ENCODE peak calls at places on chromosomes 11 and 22, in four cellular contexts. One of them, this sample, is unnamed.

GRCh38 chr11:7967097-7967496 is 1.9 kb upstream of the NLRP10 start:
- DNase-seq in endodermal cell: no peak
- DNase-seq in Panc1: no peak
- DNase-seq in fibroblast of villous mesenchyme: no peak
- DNase-seq in this sample: peak

GRCh38 chr11:2295971-2296912 is 5.5 kb downstream of the C11orf21 start:
- DNase-seq in Panc1: no peak
- DNase-seq in fibroblast of villous mesenchyme: no peak
- DNase-seq in endodermal cell: peak
- DNase-seq in this sample: no peak

GRCh38 chr11:26510756-26511155 is 61.3 kb downstream of the MUC15 start:
- DNase-seq in Panc1: no peak
- DNase-seq in fibroblast of villous mesenchyme: no peak
- DNase-seq in endodermal cell: no peak
- DNase-seq in this sample: no peak

GRCh38 chr22:35997438-35997837 is 31.2 kb downstream of the RBFOX2 start:
- DNase-seq in endodermal cell: no peak
- DNase-seq in fibroblast of villous mesenchyme: peak
- DNase-seq in Panc1: no peak
- DNase-seq in this sample: no peak

GRCh38 chr11:69493931-69494821 is 12.7 kb downstream of the LINC01488 start:
- DNase-seq in fibroblast of villous mesenchyme: no peak
- DNase-seq in Panc1: no peak
- DNase-seq in endodermal cell: no peak
- DNase-seq in this sample: no peak

GRCh38 chr11:80330302-80330701 is 889.5 kb upstream of the TENM4 start:
- DNase-seq in Panc1: no peak
- DNase-seq in fibroblast of villous mesenchyme: peak
- DNase-seq in endodermal cell: no peak
- DNase-seq in this sample: peak

GRCh38 chr11:61160487-61161189 is 588 bp downstream of the VPS37C start:
- DNase-seq in fibroblast of villous mesenchyme: peak
- DNase-seq in Panc1: no peak
- DNase-seq in endodermal cell: peak
- DNase-seq in this sample: peak

GRCh38 chr11:93543292-93543977 is at the start of gene SMCO4:
- DNase-seq in Panc1: peak
- DNase-seq in endodermal cell: peak
- DNase-seq in fibroblast of villous mesenchyme: peak
- DNase-seq in this sample: peak

GRCh38 chr11:68978931-68979591 is 1.7 kb downstream of the MRGPRD start:
- DNase-seq in endodermal cell: no peak
- DNase-seq in fibroblast of villous mesenchyme: no peak
- DNase-seq in Panc1: no peak
- DNase-seq in this sample: no peak

GRCh38 chr11:4826425-4826824 is 5.3 kb downstream of the OR51F2 start:
- DNase-seq in endodermal cell: no peak
- DNase-seq in fibroblast of villous mesenchyme: peak
- DNase-seq in Panc1: no peak
- DNase-seq in this sample: no peak

GRCh38 chr11:12140186-12140938 is 30.0 kb downstream of the MICAL2 start:
- DNase-seq in endodermal cell: no peak
- DNase-seq in Panc1: no peak
- DNase-seq in fibroblast of villous mesenchyme: peak
- DNase-seq in this sample: no peak

GRCh38 chr11:927871-928270 is 2.2 kb downstream of the AP2A2 start:
- DNase-seq in fibroblast of villous mesenchyme: no peak
- DNase-seq in Panc1: no peak
- DNase-seq in endodermal cell: no peak
- DNase-seq in this sample: no peak

GRCh38 chr22:48438791-48439559 is 1388.7 kb downstream of the BRD1 start:
- DNase-seq in fibroblast of villous mesenchyme: no peak
- DNase-seq in endodermal cell: peak
- DNase-seq in Panc1: no peak
- DNase-seq in this sample: no peak

GRCh38 chr11:64784813-64785581 is 6.7 kb upstream of the SF1 start:
- DNase-seq in endodermal cell: no peak
- DNase-seq in fibroblast of villous mesenchyme: no peak
- DNase-seq in Panc1: no peak
- DNase-seq in this sample: no peak

GRCh38 chr11:103591554-103591953 is 444.9 kb upstream of the DDI1 start:
- DNase-seq in fibroblast of villous mesenchyme: no peak
- DNase-seq in endodermal cell: no peak
- DNase-seq in Panc1: no peak
- DNase-seq in this sample: peak

GRCh38 chr11:8339592-8340022 is 75.9 kb upstream of the LMO1 start:
- DNase-seq in fibroblast of villous mesenchyme: no peak
- DNase-seq in Panc1: no peak
- DNase-seq in endodermal cell: peak
- DNase-seq in this sample: no peak

GRCh38 chr11:27213232-27213660 is 149.8 kb downstream of the CCDC34 start:
- DNase-seq in endodermal cell: no peak
- DNase-seq in fibroblast of villous mesenchyme: peak
- DNase-seq in Panc1: peak
- DNase-seq in this sample: peak

GRCh38 chr22:35995772-35996171 is 32.9 kb downstream of the RBFOX2 start:
- DNase-seq in Panc1: no peak
- DNase-seq in endodermal cell: no peak
- DNase-seq in fibroblast of villous mesenchyme: peak
- DNase-seq in this sample: peak

GRCh38 chr11:120632579-120632978 is 121.0 kb downstream of the GRIK4 start:
- DNase-seq in endodermal cell: no peak
- DNase-seq in Panc1: no peak
- DNase-seq in fibroblast of villous mesenchyme: no peak
- DNase-seq in this sample: no peak

GRCh38 chr22:38051261-38051660 is 5.9 kb upstream of the PICK1 start:
- DNase-seq in Panc1: no peak
- DNase-seq in endodermal cell: no peak
- DNase-seq in fibroblast of villous mesenchyme: no peak
- DNase-seq in this sample: no peak

GRCh38 chr11:104581246-104581980 is 316.8 kb downstream of the CASP12 start:
- DNase-seq in fibroblast of villous mesenchyme: no peak
- DNase-seq in Panc1: no peak
- DNase-seq in endodermal cell: no peak
- DNase-seq in this sample: peak

GRCh38 chr11:14905104-14906033 is 13.3 kb upstream of the CYP2R1 start:
- DNase-seq in fibroblast of villous mesenchyme: peak
- DNase-seq in endodermal cell: peak
- DNase-seq in Panc1: no peak
- DNase-seq in this sample: no peak
- TF ChIP-seq CTCF in fibroblast of villous mesenchyme: no peak
- TF ChIP-seq CTCF in endodermal cell: peak
- TF ChIP-seq CTCF in Panc1: peak
- TF ChIP-seq CTCF in this sample: peak

GRCh38 chr22:45970709-45971388 is 6.1 kb downstream of the WNT7B start:
- DNase-seq in fibroblast of villous mesenchyme: no peak
- DNase-seq in Panc1: no peak
- DNase-seq in endodermal cell: peak
- DNase-seq in this sample: no peak
- H3K4me3 ChIP-seq in fibroblast of villous mesenchyme: peak
- H3K4me3 ChIP-seq in Panc1: peak
- H3K4me3 ChIP-seq in endodermal cell: peak
- H3K4me3 ChIP-seq in this sample: no peak

GRCh38 chr11:113552271-113552670 is 77.1 kb upstream of the DRD2 start:
- DNase-seq in fibroblast of villous mesenchyme: no peak
- DNase-seq in endodermal cell: peak
- DNase-seq in Panc1: no peak
- DNase-seq in this sample: no peak

GRCh38 chr11:113553235-113553634 is 78.0 kb upstream of the DRD2 start:
- DNase-seq in Panc1: no peak
- DNase-seq in fibroblast of villous mesenchyme: peak
- DNase-seq in endodermal cell: peak
- DNase-seq in this sample: peak

GRCh38 chr11:113554531-113554930 is 79.3 kb upstream of the DRD2 start:
- DNase-seq in fibroblast of villous mesenchyme: no peak
- DNase-seq in endodermal cell: peak
- DNase-seq in Panc1: no peak
- DNase-seq in this sample: peak

GRCh38 chr11:113555071-113555739 is 80.0 kb upstream of the DRD2 start:
- DNase-seq in endodermal cell: peak
- DNase-seq in Panc1: no peak
- DNase-seq in fibroblast of villous mesenchyme: no peak
- DNase-seq in this sample: no peak

GRCh38 chr11:113553905-113554304 is 78.7 kb upstream of the DRD2 start:
- DNase-seq in fibroblast of villous mesenchyme: no peak
- DNase-seq in Panc1: no peak
- DNase-seq in endodermal cell: peak
- DNase-seq in this sample: no peak
- TF ChIP-seq CTCF in fibroblast of villous mesenchyme: no peak
- TF ChIP-seq CTCF in Panc1: peak
- TF ChIP-seq CTCF in endodermal cell: peak
- TF ChIP-seq CTCF in this sample: no peak

GRCh38 chr22:40010752-40011145 is 16.0 kb downstream of the FAM83F start:
- DNase-seq in Panc1: no peak
- DNase-seq in fibroblast of villous mesenchyme: no peak
- DNase-seq in endodermal cell: no peak
- DNase-seq in this sample: no peak

GRCh38 chr22:40008726-40009125 is 14.0 kb downstream of the FAM83F start:
- DNase-seq in fibroblast of villous mesenchyme: no peak
- DNase-seq in Panc1: no peak
- DNase-seq in endodermal cell: no peak
- DNase-seq in this sample: no peak

GRCh38 chr22:40009953-40010751 is 15.4 kb downstream of the FAM83F start:
- DNase-seq in fibroblast of villous mesenchyme: no peak
- DNase-seq in endodermal cell: no peak
- DNase-seq in Panc1: no peak
- DNase-seq in this sample: no peak

GRCh38 chr22:40007826-40008710 is 13.3 kb downstream of the FAM83F start:
- DNase-seq in Panc1: no peak
- DNase-seq in endodermal cell: no peak
- DNase-seq in fibroblast of villous mesenchyme: no peak
- DNase-seq in this sample: no peak

DNA sequence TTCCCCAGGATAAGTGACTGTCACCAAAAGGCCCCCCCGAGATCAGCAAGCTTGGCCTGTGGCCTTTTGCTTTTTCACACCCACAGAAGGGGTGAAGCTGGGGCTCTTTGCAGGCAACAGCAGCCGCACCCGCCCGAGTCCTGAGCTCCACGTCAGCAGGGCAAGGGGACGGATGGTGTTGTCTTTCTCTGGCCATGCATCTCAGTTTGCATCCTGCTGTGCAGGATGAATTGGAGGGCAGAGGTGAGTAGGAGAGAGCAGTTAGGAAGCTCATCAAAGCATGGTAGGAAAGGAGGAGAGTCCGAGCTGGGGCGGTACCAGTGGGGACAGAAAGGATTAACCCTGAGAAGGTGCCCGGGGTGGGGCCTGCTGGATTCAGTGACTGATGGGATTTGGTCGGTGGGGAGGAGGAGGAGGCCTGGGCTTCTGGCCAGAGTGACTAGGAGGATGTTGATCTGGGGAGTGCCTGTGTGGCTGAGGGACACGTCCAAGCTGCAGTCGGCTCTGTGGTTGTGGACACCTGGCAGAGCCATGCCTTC is 14.5 kb downstream of the FAM83F start:
- DNase-seq in endodermal cell: peak
- DNase-seq in fibroblast of villous mesenchyme: no peak
- DNase-seq in Panc1: no peak
- DNase-seq in this sample: no peak
- H3K4me3 ChIP-seq in endodermal cell: no peak
- H3K4me3 ChIP-seq in fibroblast of villous mesenchyme: no peak
- H3K4me3 ChIP-seq in Panc1: no peak
- H3K4me3 ChIP-seq in this sample: no peak

GRCh38 chr22:47168900-47169800 is 406.7 kb downstream of the TBC1D22A start:
- DNase-seq in endodermal cell: peak
- DNase-seq in Panc1: no peak
- DNase-seq in fibroblast of villous mesenchyme: peak
- DNase-seq in this sample: no peak
- TF ChIP-seq CTCF in endodermal cell: peak
- TF ChIP-seq CTCF in Panc1: no peak
- TF ChIP-seq CTCF in fibroblast of villous mesenchyme: peak
- TF ChIP-seq CTCF in this sample: peak

DNA sequence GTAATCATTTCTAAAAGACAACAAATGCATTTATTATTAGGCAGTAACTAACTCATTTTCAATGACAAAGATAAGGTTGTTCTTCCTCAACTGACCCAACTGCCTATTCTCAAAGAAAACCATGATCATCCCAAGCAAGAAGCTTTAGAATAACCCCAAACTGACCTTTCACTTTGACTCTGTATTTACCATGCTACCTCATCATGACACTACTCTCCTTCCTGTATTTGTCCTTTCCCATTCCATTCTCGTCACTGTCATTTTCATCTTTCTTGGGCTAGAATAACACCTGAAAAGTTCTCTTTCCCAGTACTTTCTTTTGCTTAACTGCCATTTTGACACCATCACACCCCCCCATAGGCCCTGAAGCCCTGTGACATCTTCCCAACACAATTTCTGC is 48.3 kb downstream of the TCF20 start:
- DNase-seq in Panc1: no peak
- DNase-seq in endodermal cell: no peak
- DNase-seq in fibroblast of villous mesenchyme: no peak
- DNase-seq in this sample: no peak
- H3K4me3 ChIP-seq in Panc1: no peak
- H3K4me3 ChIP-seq in endodermal cell: no peak
- H3K4me3 ChIP-seq in fibroblast of villous mesenchyme: no peak
- H3K4me3 ChIP-seq in this sample: no peak

This sample was measured in bronchial epithelial cell.